ENCODE peak calls at places on chromosomes 11 and 22, in eight cellular contexts. A, U, H, R, G, P, O and I are unnamed samples.
A peak's percentile ranks its signal among the peaks of the same experiment; 100 is the strongest.

GRCh38 chr22:43996981-43997265 is 27.2 kb upstream of the PARVB start:
- DNase-seq in H (peak; percentile 63), A (no peak), G (no peak), O (no peak), P (no peak), U (no peak), R (no peak), I (no peak)

GRCh38 chr11:77560605-77561004 is 29.1 kb upstream of the AQP11 start:
- DNase-seq in U (no peak), A (peak; percentile 47), R (no peak), P (no peak), G (no peak), H (no peak), O (peak; percentile 29), I (no peak)

GRCh38 chr11:87493516-87493915 is 455.8 kb downstream of the TMEM135 start:
- DNase-seq in G (no peak), P (no peak), R (no peak), U (no peak), O (no peak), H (peak; percentile 59), A (no peak), I (no peak)

GRCh38 chr22:17348464-17349103 is 20.7 kb upstream of the CECR2 start:
- DNase-seq in H (no peak), G (no peak), R (no peak), O (no peak), P (no peak), A (no peak), U (no peak), I (no peak)

GRCh38 chr11:32090774-32091370 is at the start of gene RCN1:
- DNase-seq in R (peak; percentile 49), P (peak; percentile 80), U (no peak), G (peak; percentile 74), H (peak; percentile 95), O (peak; percentile 90), A (peak; percentile 61), I (peak; percentile 81)

GRCh38 chr11:66860449-66860831 is 3.6 kb downstream of the LRFN4 start:
- DNase-seq in H (peak; percentile 65), O (no peak), R (no peak), G (no peak), A (no peak), P (no peak), U (no peak), I (no peak)

GRCh38 chr11:65798882-65799281 is 12.0 kb downstream of the OVOL1 start:
- DNase-seq in H (no peak), U (no peak), O (no peak), A (no peak), R (no peak), G (no peak), P (no peak), I (no peak)

GRCh38 chr11:6988506-6988905 is 31.6 kb downstream of the ZNF214 start:
- DNase-seq in O (no peak), H (no peak), R (no peak), P (no peak), A (peak; percentile 23), G (no peak), U (no peak), I (no peak)

GRCh38 chr11:33317662-33318061 is 60.5 kb downstream of the HIPK3 start:
- DNase-seq in G (no peak), H (no peak), U (no peak), O (no peak), A (no peak), R (no peak), P (no peak), I (no peak)

GRCh38 chr11:73228268-73229134 is 10.4 kb downstream of the P2RY2 start:
- DNase-seq in P (no peak), O (no peak), R (no peak), A (no peak), G (no peak), U (no peak), H (peak; percentile 25), I (peak; percentile 49)

GRCh38 chr11:126231725-126232459 is 20.3 kb downstream of the FAM118B start:
- DNase-seq in P (no peak), H (no peak), R (no peak), U (no peak), G (no peak), O (peak; percentile 9), A (no peak), I (no peak)

GRCh38 chr11:65491614-65492386 is 7.0 kb upstream of the MALAT1 start:
- DNase-seq in H (peak; percentile 82), G (peak; percentile 76), P (peak; percentile 90), U (no peak), A (peak; percentile 93), R (no peak), O (peak; percentile 90), I (peak; percentile 98)

GRCh38 chr22:38035530-38035885 is 21.7 kb upstream of the PICK1 start:
- DNase-seq in U (no peak), G (no peak), O (no peak), P (no peak), A (no peak), R (no peak), H (peak; percentile 33), I (no peak)

GRCh38 chr11:76723548-76723947 is 53.0 kb upstream of the LRRC32 start:
- DNase-seq in G (no peak), R (peak; percentile 37), P (no peak), A (no peak), U (no peak), H (no peak), O (no peak), I (no peak)

GRCh38 chr22:29636751-29637150 is 33.3 kb downstream of the NF2 start:
- DNase-seq in O (no peak), G (no peak), U (no peak), P (no peak), A (no peak), H (no peak), R (no peak), I (no peak)

GRCh38 chr11:72769680-72770079 is 17.5 kb upstream of the ARAP1 start:
- DNase-seq in H (no peak), R (no peak), P (no peak), A (no peak), O (no peak), U (no peak), G (no peak), I (no peak)

GRCh38 chr22:28151241-28151640 is 232.2 kb upstream of the PITPNB start:
- DNase-seq in P (no peak), O (peak; percentile 30), G (no peak), H (no peak), U (no peak), A (no peak), R (no peak), I (no peak)
- H3K27ac ChIP-seq in P (no peak overlapping the region), O (no peak overlapping the region), G (no peak overlapping the region), H (no peak overlapping the region), U (no peak overlapping the region), A (no peak overlapping the region), R (no peak overlapping the region), I (no peak overlapping the region)

GRCh38 chr22:24526191-24526590 is 28.7 kb downstream of the GUCD1 start:
- DNase-seq in O (no peak), P (no peak), G (no peak), H (no peak), U (no peak), R (no peak), A (no peak), I (no peak)
- H3K27ac ChIP-seq in O (no peak overlapping the region), P (no peak overlapping the region), G (no peak overlapping the region), H (no peak overlapping the region), U (no peak overlapping the region), R (no peak overlapping the region), A (no peak overlapping the region), I (no peak overlapping the region)

DNA sequence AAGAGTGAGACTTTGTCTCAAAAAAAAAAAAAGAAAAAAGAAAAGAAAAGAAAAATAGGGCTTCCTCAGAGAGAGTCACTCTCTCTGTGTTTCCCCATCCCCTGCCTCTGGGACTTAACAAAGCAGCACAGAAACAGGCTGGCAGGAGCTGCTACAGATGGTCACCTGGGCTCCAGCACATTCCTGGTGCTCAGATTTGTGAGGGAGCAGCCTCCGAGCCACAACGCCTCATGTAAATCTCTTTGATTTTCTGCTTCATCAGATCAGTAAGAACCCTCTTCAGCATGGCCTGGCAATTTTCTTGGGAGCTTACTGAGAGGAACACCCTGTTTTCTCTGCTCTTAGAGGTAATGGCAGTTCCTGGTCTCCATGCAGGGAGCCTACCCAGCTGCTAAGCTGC is 15.2 kb upstream of the LDHA start:
- DNase-seq in A (no peak), P (no peak), U (no peak), R (no peak), G (no peak), H (no peak), O (no peak), I (no peak)
- H3K27ac ChIP-seq in A (no peak overlapping the region), P (no peak overlapping the region), U (no peak overlapping the region), R (no peak overlapping the region), G (no peak overlapping the region), H (no peak overlapping the region), O (no peak overlapping the region), I (no peak overlapping the region)

GRCh38 chr11:68214173-68215086 is 1.3 kb upstream of the KMT5B start:
- DNase-seq in G (peak; percentile 44), P (peak; percentile 67), H (peak; percentile 43), R (peak; percentile 57), O (no peak), A (peak; percentile 3), U (no peak), I (no peak)
- H3K27ac ChIP-seq in G (peak overlapping the region; percentile 100), P (no peak overlapping the region), H (no peak overlapping the region), R (peak overlapping the region; percentile 72), O (peak overlapping the region; percentile 100), A (peak overlapping the region; percentile 99), U (peak overlapping the region; percentile 97), I (peak overlapping the region; percentile 100)

GRCh38 chr22:19680287-19680881 is 33.9 kb upstream of the SEPTIN5 start:
- DNase-seq in P (no peak), A (no peak), U (no peak), G (no peak), R (no peak), H (no peak), O (no peak), I (no peak)

GRCh38 chr22:19680911-19681862 is 33.1 kb upstream of the SEPTIN5 start:
- DNase-seq in O (no peak), U (no peak), H (no peak), A (no peak), P (no peak), G (no peak), R (no peak), I (no peak)

GRCh38 chr22:19678949-19679348 is 35.4 kb upstream of the SEPTIN5 start:
- DNase-seq in G (no peak), O (no peak), U (no peak), P (no peak), H (no peak), R (no peak), A (no peak), I (no peak)

GRCh38 chr22:19681863-19682245 is 32.4 kb upstream of the SEPTIN5 start:
- DNase-seq in H (no peak), R (no peak), A (no peak), O (no peak), U (no peak), P (no peak), G (no peak), I (no peak)

DNA sequence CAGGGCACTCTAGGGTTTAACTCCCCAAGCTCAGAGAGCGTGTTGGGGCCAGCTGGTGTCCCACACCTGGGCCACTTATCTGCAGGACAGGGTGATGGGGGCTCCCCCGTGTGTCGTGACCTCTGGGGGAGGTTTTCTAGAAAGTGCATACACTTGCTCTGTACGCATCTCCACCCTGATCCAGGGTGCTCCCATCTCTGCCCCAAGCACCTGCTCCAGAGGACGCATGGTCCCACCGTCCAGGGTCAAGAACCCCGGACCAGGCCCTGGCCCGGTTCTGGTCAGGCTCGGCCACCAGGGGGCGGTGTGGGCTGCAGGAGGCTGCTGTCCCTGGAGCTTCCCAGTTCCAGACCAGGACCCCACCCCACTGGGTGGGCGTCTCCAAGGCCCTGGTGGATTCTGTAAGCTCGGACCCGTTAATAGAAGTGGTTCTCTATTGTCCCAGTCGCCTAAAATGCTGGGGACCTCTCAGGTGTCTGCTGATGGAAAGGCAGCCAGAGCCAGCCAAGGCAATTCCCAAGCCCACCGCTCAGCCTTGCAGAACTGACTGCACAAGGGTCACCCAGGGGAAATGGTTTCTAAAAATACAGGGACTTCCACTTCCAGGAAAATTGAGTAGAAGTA is 34.7 kb upstream of the SEPTIN5 start:
- DNase-seq in U (no peak), A (no peak), R (peak; percentile 60), H (peak; percentile 79), P (peak; percentile 67), O (no peak), G (peak; percentile 75), I (no peak)
- H3K27ac ChIP-seq in U (no peak overlapping the region), A (no peak overlapping the region), R (no peak overlapping the region), H (no peak overlapping the region), P (no peak overlapping the region), O (no peak overlapping the region), G (no peak overlapping the region), I (no peak overlapping the region)